ENCODE peak calls at places on chromosomes 4 and X, in six cellular contexts. One of them, this sample, is unnamed.

GRCh38 chrX:36908801-36909403 is 99.3 kb upstream of the FAM47C start:
- DNase-seq in esophagus squamous epithelium: no peak
- DNase-seq in ureter: no peak
- DNase-seq in colonic mucosa: no peak
- DNase-seq in CD8-positive, alpha-beta memory T cell: no peak
- DNase-seq in activated T-cell treated with anti-CD3 and anti-CD28 coated beads, Interleukin-2, amount 50 U/mL, for 72 hours: no peak
- DNase-seq in this sample: no peak

GRCh38 chr4:22959483-22959882 is 266.7 kb downstream of the GBA3 start:
- DNase-seq in esophagus squamous epithelium: no peak
- DNase-seq in ureter: no peak
- DNase-seq in CD8-positive, alpha-beta memory T cell: no peak
- DNase-seq in colonic mucosa: no peak
- DNase-seq in activated T-cell treated with anti-CD3 and anti-CD28 coated beads, Interleukin-2, amount 50 U/mL, for 72 hours: no peak
- DNase-seq in this sample: no peak

GRCh38 chr4:7159923-7160322 is 32.4 kb upstream of the SORCS2 start:
- DNase-seq in CD8-positive, alpha-beta memory T cell: no peak
- DNase-seq in activated T-cell treated with anti-CD3 and anti-CD28 coated beads, Interleukin-2, amount 50 U/mL, for 72 hours: no peak
- DNase-seq in esophagus squamous epithelium: no peak
- DNase-seq in colonic mucosa: peak
- DNase-seq in ureter: peak
- DNase-seq in this sample: no peak

GRCh38 chr4:113823291-113823659 is 61.7 kb upstream of the CAMK2D start:
- DNase-seq in colonic mucosa: no peak
- DNase-seq in esophagus squamous epithelium: no peak
- DNase-seq in activated T-cell treated with anti-CD3 and anti-CD28 coated beads, Interleukin-2, amount 50 U/mL, for 72 hours: no peak
- DNase-seq in ureter: no peak
- DNase-seq in CD8-positive, alpha-beta memory T cell: no peak
- DNase-seq in this sample: no peak

GRCh38 chr4:184156169-184156568 is 61.5 kb downstream of the ENPP6 start:
- DNase-seq in activated T-cell treated with anti-CD3 and anti-CD28 coated beads, Interleukin-2, amount 50 U/mL, for 72 hours: no peak
- DNase-seq in CD8-positive, alpha-beta memory T cell: no peak
- DNase-seq in colonic mucosa: no peak
- DNase-seq in esophagus squamous epithelium: no peak
- DNase-seq in ureter: peak
- DNase-seq in this sample: no peak

GRCh38 chr4:141851246-141851891 is 215.0 kb downstream of the IL15 start:
- DNase-seq in CD8-positive, alpha-beta memory T cell: no peak
- DNase-seq in colonic mucosa: no peak
- DNase-seq in activated T-cell treated with anti-CD3 and anti-CD28 coated beads, Interleukin-2, amount 50 U/mL, for 72 hours: no peak
- DNase-seq in ureter: no peak
- DNase-seq in esophagus squamous epithelium: no peak
- DNase-seq in this sample: peak

GRCh38 chr4:165096776-165097175 is 15.9 kb downstream of the TMEM192 start:
- DNase-seq in activated T-cell treated with anti-CD3 and anti-CD28 coated beads, Interleukin-2, amount 50 U/mL, for 72 hours: no peak
- DNase-seq in esophagus squamous epithelium: no peak
- DNase-seq in ureter: no peak
- DNase-seq in colonic mucosa: no peak
- DNase-seq in CD8-positive, alpha-beta memory T cell: no peak
- DNase-seq in this sample: no peak

GRCh38 chr4:152172146-152172545 is 363.7 kb downstream of the FBXW7 start:
- DNase-seq in activated T-cell treated with anti-CD3 and anti-CD28 coated beads, Interleukin-2, amount 50 U/mL, for 72 hours: no peak
- DNase-seq in colonic mucosa: no peak
- DNase-seq in esophagus squamous epithelium: no peak
- DNase-seq in CD8-positive, alpha-beta memory T cell: no peak
- DNase-seq in ureter: no peak
- DNase-seq in this sample: no peak

GRCh38 chr4:67091668-67092067 is 453.6 kb downstream of the CENPC start:
- DNase-seq in ureter: no peak
- DNase-seq in esophagus squamous epithelium: no peak
- DNase-seq in CD8-positive, alpha-beta memory T cell: no peak
- DNase-seq in colonic mucosa: no peak
- DNase-seq in activated T-cell treated with anti-CD3 and anti-CD28 coated beads, Interleukin-2, amount 50 U/mL, for 72 hours: no peak
- DNase-seq in this sample: peak

This sample was measured in WERI-Rb-1.